ENCODE peak calls at places on chromosomes 6 and 20, in four cellular contexts. B is GM12891, X is K562, F is GM12878. K is an unnamed sample.

GRCh38 chr6:85406641-85407075 is 43.2 kb upstream of the NT5E start:
- DNase-seq in B (no peak), X (no peak), F (no peak), K (no peak)

GRCh38 chr6:5732496-5732895 is 274.2 kb downstream of the NRN1 start:
- DNase-seq in B (no peak), X (no peak), F (no peak), K (no peak)

GRCh38 chr6:10759884-10760329 is 12.3 kb downstream of the TMEM14B start:
- DNase-seq in B (no peak), X (no peak), F (no peak), K (no peak)

GRCh38 chr6:132132420-132132819 is 181.2 kb upstream of the CCN2 start:
- DNase-seq in B (no peak), X (no peak), F (no peak), K (no peak)

GRCh38 chr6:90729057-90729456 is 142.2 kb upstream of the MAP3K7 start:
- DNase-seq in B (no peak), X (no peak), F (no peak), K (no peak)

GRCh38 chr6:43759926-43760798 is 9.8 kb upstream of the VEGFA start:
- DNase-seq in B (no peak), X (no peak), F (no peak), K (no peak)

GRCh38 chr6:42819803-42820508 is 38.1 kb downstream of the BICRAL start:
- DNase-seq in B (no peak), X (peak; percentile 38), F (no peak), K (no peak)

GRCh38 chr6:8435845-8436168 is 462 bp upstream of the SLC35B3 start:
- DNase-seq in B (no peak), X (no peak), F (no peak), K (no peak)

GRCh38 chr6:119342430-119342829 is 7.1 kb downstream of the MAN1A1 start:
- DNase-seq in B (no peak), X (no peak), F (no peak), K (no peak)

GRCh38 chr6:111812080-111813038 is 60.9 kb downstream of the FYN start:
- DNase-seq in B (no peak), X (no peak), F (no peak), K (no peak)

GRCh38 chr6:143969077-143969476 is 39.0 kb downstream of the PLAGL1 start:
- DNase-seq in B (no peak), X (no peak), F (no peak), K (no peak)

GRCh38 chr20:62121776-62122658 is at the start of gene LSM14B:
- DNase-seq in B (peak; percentile 99), X (peak; percentile 99), F (peak; percentile 78), K (peak; percentile 92)

GRCh38 chr20:57102566-57102965 is 163.9 kb downstream of the BMP7 start:
- DNase-seq in B (no peak), X (no peak), F (no peak), K (no peak)

GRCh38 chr6:36627141-36627540 is 33.0 kb downstream of the SRSF3 start:
- DNase-seq in B (no peak), X (no peak), F (no peak), K (no peak)

GRCh38 chr6:157488058-157488457 is 107.1 kb downstream of the ZDHHC14 start:
- DNase-seq in B (no peak), X (no peak), F (no peak), K (no peak)

DNA sequence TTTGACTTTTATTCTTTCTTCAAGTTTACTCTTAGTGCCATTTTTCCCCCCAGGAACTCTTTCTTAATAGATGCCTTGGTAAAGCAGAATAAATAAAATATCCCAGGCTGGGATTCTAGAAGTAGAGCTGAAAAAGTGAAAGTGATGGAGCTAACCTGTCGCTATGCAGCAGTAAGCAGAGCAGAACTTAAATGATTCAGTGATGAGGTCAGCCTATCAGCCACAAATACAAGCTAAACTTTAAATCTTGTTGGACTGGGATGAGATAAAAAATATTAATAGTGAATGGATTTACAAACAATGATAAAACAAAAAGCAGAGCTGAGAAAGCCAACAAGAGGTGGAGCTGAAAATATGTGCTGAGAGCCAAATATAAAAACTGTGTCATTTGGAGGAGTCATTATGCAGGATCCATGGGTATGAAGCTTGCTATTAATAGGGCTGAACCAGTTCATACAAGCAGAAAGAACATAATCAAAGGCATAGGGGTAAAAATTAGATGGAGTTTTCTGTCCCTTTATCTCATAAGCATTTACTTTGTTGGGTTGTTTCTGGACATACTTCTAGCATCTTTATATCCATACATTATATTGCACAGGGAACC is 877.8 kb downstream of the EPHA7 start:
- DNase-seq in B (no peak), X (no peak), F (no peak), K (no peak)
- TF ChIP-seq SPI1 in B (no peak), X (no peak), F (no peak), K (no peak)

DNA sequence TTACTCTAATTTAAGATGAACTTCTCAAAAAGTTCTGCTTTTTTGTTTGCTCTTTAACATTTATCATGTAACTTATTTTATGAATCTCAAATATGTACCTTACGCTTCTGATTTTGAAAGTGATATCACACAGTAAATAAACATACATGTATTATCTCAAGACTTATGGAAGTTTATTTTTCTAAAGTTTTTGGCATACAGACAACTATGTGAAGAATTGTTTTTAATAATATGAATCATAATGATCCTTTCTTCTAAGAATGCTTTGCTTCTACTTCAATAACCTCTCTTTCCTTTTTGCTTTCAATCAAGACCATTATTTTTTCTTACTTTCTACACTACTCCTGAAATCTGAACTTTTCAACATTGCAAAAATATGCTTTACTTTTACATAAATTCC is 816.4 kb downstream of the EYS start:
- DNase-seq in B (no peak), X (no peak), F (no peak), K (no peak)
- TF ChIP-seq SPI1 in B (no peak), X (no peak), F (no peak), K (no peak)

GRCh38 chr6:16352258-16352635 is 113.9 kb downstream of the GMPR start:
- DNase-seq in B (no peak), X (no peak), F (no peak), K (no peak)
- TF ChIP-seq SPI1 in B (no peak), X (no peak), F (no peak), K (no peak)

DNA sequence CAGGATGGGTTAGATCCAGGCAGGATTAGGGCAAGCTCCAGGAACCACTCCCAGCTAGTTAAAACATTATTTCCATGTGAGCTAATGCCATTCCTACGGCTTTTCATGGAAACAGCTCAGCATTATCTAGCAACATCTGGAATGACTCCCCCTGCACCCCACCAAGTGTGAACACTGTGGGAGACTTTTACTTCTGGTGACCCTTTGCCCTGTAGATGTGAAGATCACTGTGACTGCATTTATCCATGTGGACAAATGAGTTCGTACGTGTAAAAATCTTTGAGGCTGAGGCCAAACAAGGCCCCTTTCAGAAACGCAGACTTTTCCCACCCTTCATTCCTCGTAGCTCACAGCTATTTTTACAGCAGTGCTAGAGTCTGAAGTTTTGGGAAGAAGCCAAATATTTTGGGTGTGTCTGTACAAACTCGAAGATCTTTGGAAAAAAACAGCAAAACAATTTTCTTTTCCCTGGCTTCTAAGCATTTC is 221.8 kb upstream of the SOX4 start:
- DNase-seq in B (no peak), X (no peak), F (no peak), K (no peak)
- TF ChIP-seq SPI1 in B (no peak), X (no peak), F (no peak), K (no peak)

GRCh38 chr20:5657190-5657872 is 92.9 kb upstream of the SHLD1 start:
- DNase-seq in B (no peak), X (no peak), F (no peak), K (peak; percentile 75)
- TF ChIP-seq SPI1 in B (no peak), X (no peak), F (no peak), K (no peak)

GRCh38 chr6:105067329-105067728 is 110.4 kb downstream of the LIN28B start:
- DNase-seq in B (no peak), X (no peak), F (no peak), K (no peak)
- TF ChIP-seq SPI1 in B (no peak), X (no peak), F (no peak), K (no peak)

GRCh38 chr20:51503376-51503775 is 39.1 kb downstream of the NFATC2 start:
- DNase-seq in B (no peak), X (no peak), F (no peak), K (no peak)
- TF ChIP-seq SPI1 in B (no peak), X (no peak), F (no peak), K (no peak)

DNA sequence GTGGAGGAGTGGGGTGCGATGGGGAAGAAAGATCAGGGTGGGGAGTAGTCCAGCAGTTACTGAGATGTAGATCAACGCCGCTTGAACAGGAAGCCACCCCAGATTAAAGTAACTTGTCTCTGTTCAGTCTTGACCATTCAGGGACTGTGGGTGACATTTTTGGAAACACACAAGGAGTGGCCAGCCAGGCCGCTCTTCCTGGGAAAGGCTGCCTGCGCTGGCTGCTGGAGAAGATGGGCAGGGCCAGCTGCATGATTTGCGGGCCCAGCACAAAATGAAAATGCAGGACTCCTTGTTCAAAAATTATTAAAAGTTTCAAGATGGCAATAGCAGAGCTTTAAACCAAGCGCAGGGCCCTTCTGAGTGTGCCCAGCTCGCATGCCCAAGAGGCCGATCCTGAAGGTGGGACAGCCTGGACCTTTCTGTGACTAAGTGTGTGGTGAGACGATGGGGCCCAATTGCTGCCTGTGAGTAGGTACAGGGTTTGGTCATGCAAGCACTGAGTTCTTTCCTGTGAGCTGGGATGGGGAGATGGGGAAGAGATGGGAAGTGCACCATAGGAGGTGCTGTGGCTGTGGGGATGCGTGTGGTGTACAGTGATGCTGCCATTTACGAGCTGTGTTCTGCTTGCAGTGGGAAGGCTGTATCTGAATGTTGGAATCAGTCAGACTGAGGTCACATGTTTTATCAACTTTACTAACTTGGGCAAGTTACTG is 51.3 kb downstream of the DAAM2 start:
- DNase-seq in B (no peak), X (no peak), F (no peak), K (no peak)
- TF ChIP-seq SPI1 in B (no peak), X (no peak), F (no peak), K (no peak)

GRCh38 chr20:58237318-58238182 is 9.1 kb upstream of the ANKRD60 start:
- DNase-seq in B (no peak), X (no peak), F (no peak), K (no peak)
- TF ChIP-seq SPI1 in B (no peak), X (no peak), F (no peak), K (no peak)

K was measured in HL-60.